ENCODE peak calls at places on chromosomes 11 and 22, in seven cellular contexts. One of them, this sample, is unnamed.

GRCh38 chr22:39434243-39434653 is 22.6 kb upstream of the MGAT3 start:
- DNase-seq in brain microvascular endothelial cell: peak
- DNase-seq in fibroblast of the aortic adventitia: no peak
- DNase-seq in dorsolateral prefrontal cortex: peak
- DNase-seq in cardiac muscle cell: no peak
- DNase-seq in hepatocyte: no peak
- DNase-seq in colonic mucosa: no peak
- DNase-seq in this sample: no peak

GRCh38 chr11:92322225-92322624 is 97.6 kb downstream of the FAT3 start:
- DNase-seq in brain microvascular endothelial cell: peak
- DNase-seq in fibroblast of the aortic adventitia: no peak
- DNase-seq in dorsolateral prefrontal cortex: no peak
- DNase-seq in cardiac muscle cell: no peak
- DNase-seq in hepatocyte: no peak
- DNase-seq in colonic mucosa: no peak
- DNase-seq in this sample: peak

GRCh38 chr11:86440305-86440716 is 65.6 kb downstream of the CCDC81 start:
- DNase-seq in brain microvascular endothelial cell: peak
- DNase-seq in fibroblast of the aortic adventitia: peak
- DNase-seq in dorsolateral prefrontal cortex: no peak
- DNase-seq in cardiac muscle cell: no peak
- DNase-seq in hepatocyte: no peak
- DNase-seq in colonic mucosa: no peak
- DNase-seq in this sample: peak

GRCh38 chr11:118625976-118626375 is 18.6 kb downstream of the PHLDB1 start:
- DNase-seq in brain microvascular endothelial cell: no peak
- DNase-seq in fibroblast of the aortic adventitia: no peak
- DNase-seq in dorsolateral prefrontal cortex: no peak
- DNase-seq in cardiac muscle cell: no peak
- DNase-seq in hepatocyte: no peak
- DNase-seq in colonic mucosa: no peak
- DNase-seq in this sample: no peak

GRCh38 chr11:76836613-76837291 is 24.0 kb upstream of the ACER3 start:
- DNase-seq in brain microvascular endothelial cell: no peak
- DNase-seq in fibroblast of the aortic adventitia: no peak
- DNase-seq in dorsolateral prefrontal cortex: no peak
- DNase-seq in cardiac muscle cell: no peak
- DNase-seq in hepatocyte: no peak
- DNase-seq in colonic mucosa: peak
- DNase-seq in this sample: no peak

GRCh38 chr22:37242395-37242918 is 1.6 kb downstream of the RAC2 start:
- DNase-seq in brain microvascular endothelial cell: peak
- DNase-seq in fibroblast of the aortic adventitia: no peak
- DNase-seq in dorsolateral prefrontal cortex: no peak
- DNase-seq in cardiac muscle cell: no peak
- DNase-seq in hepatocyte: peak
- DNase-seq in colonic mucosa: peak
- DNase-seq in this sample: peak

GRCh38 chr11:66912361-66912760 is 45.8 kb downstream of the PC start:
- DNase-seq in brain microvascular endothelial cell: no peak
- DNase-seq in fibroblast of the aortic adventitia: no peak
- DNase-seq in dorsolateral prefrontal cortex: no peak
- DNase-seq in cardiac muscle cell: no peak
- DNase-seq in hepatocyte: no peak
- DNase-seq in colonic mucosa: no peak
- DNase-seq in this sample: no peak

GRCh38 chr11:133491680-133492383 is 40.5 kb downstream of the OPCML start:
- DNase-seq in brain microvascular endothelial cell: no peak
- DNase-seq in fibroblast of the aortic adventitia: no peak
- DNase-seq in dorsolateral prefrontal cortex: no peak
- DNase-seq in cardiac muscle cell: peak
- DNase-seq in hepatocyte: no peak
- DNase-seq in colonic mucosa: no peak
- DNase-seq in this sample: no peak

GRCh38 chr11:119419834-119420492 is 3.0 kb downstream of the THY1 start:
- DNase-seq in brain microvascular endothelial cell: no peak
- DNase-seq in fibroblast of the aortic adventitia: no peak
- DNase-seq in dorsolateral prefrontal cortex: no peak
- DNase-seq in cardiac muscle cell: no peak
- DNase-seq in hepatocyte: no peak
- DNase-seq in colonic mucosa: no peak
- DNase-seq in this sample: no peak

GRCh38 chr22:39309881-39310714 is 9.3 kb downstream of the RPL3 start:
- DNase-seq in brain microvascular endothelial cell: peak
- DNase-seq in fibroblast of the aortic adventitia: peak
- DNase-seq in dorsolateral prefrontal cortex: no peak
- DNase-seq in cardiac muscle cell: no peak
- DNase-seq in hepatocyte: no peak
- DNase-seq in colonic mucosa: no peak
- DNase-seq in this sample: peak

GRCh38 chr11:7488681-7489080 is 3.4 kb downstream of the OLFML1 start:
- DNase-seq in brain microvascular endothelial cell: no peak
- DNase-seq in fibroblast of the aortic adventitia: peak
- DNase-seq in dorsolateral prefrontal cortex: no peak
- DNase-seq in cardiac muscle cell: no peak
- DNase-seq in hepatocyte: no peak
- DNase-seq in colonic mucosa: no peak
- DNase-seq in this sample: no peak

GRCh38 chr22:37806409-37807338 is 1.1 kb upstream of the GCAT start:
- DNase-seq in brain microvascular endothelial cell: no peak
- DNase-seq in fibroblast of the aortic adventitia: peak
- DNase-seq in dorsolateral prefrontal cortex: no peak
- DNase-seq in cardiac muscle cell: peak
- DNase-seq in hepatocyte: peak
- DNase-seq in colonic mucosa: peak
- DNase-seq in this sample: peak

GRCh38 chr22:45584121-45584570 is 81.5 kb downstream of the FBLN1 start:
- DNase-seq in brain microvascular endothelial cell: no peak
- DNase-seq in fibroblast of the aortic adventitia: peak
- DNase-seq in dorsolateral prefrontal cortex: peak
- DNase-seq in cardiac muscle cell: no peak
- DNase-seq in hepatocyte: no peak
- DNase-seq in colonic mucosa: no peak
- DNase-seq in this sample: peak

GRCh38 chr11:107916671-107917241 is 11.5 kb upstream of the RAB39A start:
- DNase-seq in brain microvascular endothelial cell: no peak
- DNase-seq in fibroblast of the aortic adventitia: peak
- DNase-seq in dorsolateral prefrontal cortex: no peak
- DNase-seq in cardiac muscle cell: peak
- DNase-seq in hepatocyte: peak
- DNase-seq in colonic mucosa: peak
- DNase-seq in this sample: peak

GRCh38 chr11:60946601-60947265 is 5.2 kb downstream of the SLC15A3 start:
- DNase-seq in brain microvascular endothelial cell: no peak
- DNase-seq in fibroblast of the aortic adventitia: no peak
- DNase-seq in dorsolateral prefrontal cortex: no peak
- DNase-seq in cardiac muscle cell: no peak
- DNase-seq in hepatocyte: no peak
- DNase-seq in colonic mucosa: no peak
- DNase-seq in this sample: no peak

GRCh38 chr11:46343520-46343919 is 3.7 kb upstream of the DGKZ start:
- DNase-seq in brain microvascular endothelial cell: no peak
- DNase-seq in fibroblast of the aortic adventitia: no peak
- DNase-seq in dorsolateral prefrontal cortex: no peak
- DNase-seq in cardiac muscle cell: no peak
- DNase-seq in hepatocyte: no peak
- DNase-seq in colonic mucosa: no peak
- DNase-seq in this sample: no peak

GRCh38 chr11:118856314-118856713 is 27.4 kb upstream of the CXCR5 start:
- DNase-seq in brain microvascular endothelial cell: no peak
- DNase-seq in fibroblast of the aortic adventitia: no peak
- DNase-seq in dorsolateral prefrontal cortex: no peak
- DNase-seq in cardiac muscle cell: no peak
- DNase-seq in hepatocyte: no peak
- DNase-seq in colonic mucosa: no peak
- DNase-seq in this sample: no peak

GRCh38 chr11:67465190-67465522 is 3.9 kb downstream of the TMEM134 start:
- DNase-seq in brain microvascular endothelial cell: no peak
- DNase-seq in fibroblast of the aortic adventitia: no peak
- DNase-seq in dorsolateral prefrontal cortex: no peak
- DNase-seq in cardiac muscle cell: no peak
- DNase-seq in hepatocyte: peak
- DNase-seq in colonic mucosa: peak
- DNase-seq in this sample: no peak

GRCh38 chr11:57536947-57537654 is at the start of gene SMTNL1:
- DNase-seq in brain microvascular endothelial cell: no peak
- DNase-seq in fibroblast of the aortic adventitia: no peak
- DNase-seq in dorsolateral prefrontal cortex: no peak
- DNase-seq in cardiac muscle cell: no peak
- DNase-seq in hepatocyte: no peak
- DNase-seq in colonic mucosa: no peak
- DNase-seq in this sample: no peak

GRCh38 chr11:119506436-119506835 is 83.5 kb upstream of the THY1 start:
- DNase-seq in brain microvascular endothelial cell: no peak
- DNase-seq in fibroblast of the aortic adventitia: peak
- DNase-seq in dorsolateral prefrontal cortex: no peak
- DNase-seq in cardiac muscle cell: no peak
- DNase-seq in hepatocyte: no peak
- DNase-seq in colonic mucosa: no peak
- DNase-seq in this sample: peak

GRCh38 chr11:77400775-77401469 is 73.0 kb downstream of the PAK1 start:
- DNase-seq in brain microvascular endothelial cell: no peak
- DNase-seq in fibroblast of the aortic adventitia: no peak
- DNase-seq in dorsolateral prefrontal cortex: no peak
- DNase-seq in cardiac muscle cell: no peak
- DNase-seq in hepatocyte: no peak
- DNase-seq in colonic mucosa: no peak
- DNase-seq in this sample: no peak

DNA sequence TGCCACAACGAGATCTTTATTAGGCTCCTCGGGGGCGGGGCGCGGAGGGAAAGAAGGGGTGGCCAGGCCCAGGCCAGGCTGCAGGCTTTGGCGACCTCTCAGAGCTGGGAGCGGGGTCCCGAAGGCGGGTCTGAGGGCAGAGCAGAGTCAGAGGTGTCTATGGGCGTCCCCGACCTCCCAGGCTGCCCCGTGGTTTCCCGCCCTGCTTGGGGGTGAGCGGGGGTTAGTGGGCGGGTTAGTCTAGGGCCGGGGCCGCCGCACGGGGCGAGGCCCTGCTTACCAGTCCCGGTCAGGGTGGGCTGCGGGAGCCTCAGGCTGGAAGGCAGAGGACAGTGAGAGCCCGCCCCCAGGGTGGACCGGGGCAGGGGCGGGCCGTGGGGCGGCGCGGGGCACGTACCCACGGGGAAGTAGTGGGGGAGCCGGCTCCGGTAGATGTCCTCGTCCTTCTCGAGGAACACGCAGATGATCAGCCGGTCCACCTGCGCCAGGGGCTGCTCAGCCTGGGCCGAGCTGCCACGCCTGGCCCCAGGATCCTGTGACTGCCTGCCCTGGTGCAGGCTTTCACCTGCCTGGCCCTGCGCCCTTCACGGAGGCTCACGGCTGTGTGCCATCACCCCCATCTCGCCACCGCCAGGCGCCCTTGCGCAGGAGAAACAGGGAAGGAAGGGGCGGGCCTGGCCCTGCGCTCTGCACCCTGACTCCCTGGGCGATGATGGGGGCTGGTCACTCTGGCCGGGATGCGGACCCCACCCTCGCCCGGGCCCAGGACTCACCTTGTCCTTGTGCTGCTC is 12.5 kb downstream of the OTUB1 start:
- DNase-seq in brain microvascular endothelial cell: no peak
- DNase-seq in fibroblast of the aortic adventitia: no peak
- DNase-seq in dorsolateral prefrontal cortex: no peak
- DNase-seq in cardiac muscle cell: no peak
- DNase-seq in hepatocyte: no peak
- DNase-seq in colonic mucosa: no peak
- DNase-seq in this sample: no peak
- TF ChIP-seq CTCF in brain microvascular endothelial cell: no peak
- TF ChIP-seq CTCF in fibroblast of the aortic adventitia: no peak
- TF ChIP-seq CTCF in dorsolateral prefrontal cortex: no peak
- TF ChIP-seq CTCF in cardiac muscle cell: no peak
- TF ChIP-seq CTCF in hepatocyte: no peak
- TF ChIP-seq CTCF in colonic mucosa: no peak
- TF ChIP-seq CTCF in this sample: no peak

DNA sequence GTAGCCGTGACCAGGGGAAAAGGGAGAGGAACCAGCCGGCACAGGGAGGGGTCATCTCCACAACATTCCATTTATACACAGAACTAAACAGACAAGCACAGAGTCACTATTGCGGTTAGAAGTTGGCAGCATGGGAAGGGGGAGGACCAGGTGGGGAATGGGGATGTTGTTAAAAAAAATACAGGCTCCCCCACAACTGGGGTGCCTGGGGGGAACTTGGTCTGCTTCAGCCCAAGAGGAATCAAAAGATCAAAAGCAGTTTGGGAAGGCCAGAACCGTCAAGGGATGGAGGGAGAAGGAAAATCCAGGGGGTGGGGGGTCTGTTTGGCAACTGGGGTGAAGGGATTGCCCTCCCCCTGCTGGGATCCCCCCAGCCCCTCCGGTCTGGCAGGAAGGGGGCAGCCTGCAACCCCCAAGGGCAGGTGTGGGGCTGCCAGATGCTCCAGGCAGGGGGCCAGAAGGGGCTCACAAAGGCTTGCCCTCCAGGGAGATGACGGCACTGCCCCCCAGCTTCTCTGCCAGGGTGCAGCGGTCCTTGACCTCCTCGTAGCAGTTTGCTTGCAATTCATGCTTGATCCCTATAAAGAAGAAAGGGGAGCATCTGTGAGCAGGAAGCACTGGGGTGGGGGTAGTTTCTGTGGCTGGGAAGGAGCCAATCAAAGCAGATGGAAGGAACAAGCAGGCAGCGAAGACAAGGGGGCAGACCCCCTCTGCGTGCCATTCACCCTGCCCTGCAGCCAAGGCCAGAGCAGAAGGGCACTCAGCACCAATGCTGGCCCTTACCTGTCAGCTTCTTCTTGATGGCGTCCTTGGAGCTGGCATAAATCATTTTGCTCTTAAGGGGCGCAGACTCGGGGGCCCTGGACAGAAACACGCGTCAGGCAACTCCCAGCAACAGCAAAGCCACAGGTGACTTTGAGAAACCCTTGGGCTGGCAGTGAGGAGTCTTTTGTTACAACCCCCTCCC is 2.8 kb downstream of the CFL1 start:
- DNase-seq in brain microvascular endothelial cell: no peak
- DNase-seq in fibroblast of the aortic adventitia: no peak
- DNase-seq in dorsolateral prefrontal cortex: no peak
- DNase-seq in cardiac muscle cell: no peak
- DNase-seq in hepatocyte: no peak
- DNase-seq in colonic mucosa: peak
- DNase-seq in this sample: no peak
- H3K4me3 ChIP-seq in brain microvascular endothelial cell: peak
- H3K4me3 ChIP-seq in fibroblast of the aortic adventitia: peak
- H3K4me3 ChIP-seq in dorsolateral prefrontal cortex: no peak
- H3K4me3 ChIP-seq in cardiac muscle cell: no peak
- H3K4me3 ChIP-seq in hepatocyte: no peak
- H3K4me3 ChIP-seq in colonic mucosa: peak
- H3K4me3 ChIP-seq in this sample: no peak

GRCh38 chr11:84564867-84565184 is 1062.3 kb downstream of the DLG2 start:
- DNase-seq in brain microvascular endothelial cell: no peak
- DNase-seq in fibroblast of the aortic adventitia: no peak
- DNase-seq in dorsolateral prefrontal cortex: no peak
- DNase-seq in cardiac muscle cell: no peak
- DNase-seq in hepatocyte: no peak
- DNase-seq in colonic mucosa: no peak
- DNase-seq in this sample: no peak
- TF ChIP-seq CTCF in brain microvascular endothelial cell: no peak
- TF ChIP-seq CTCF in fibroblast of the aortic adventitia: no peak
- TF ChIP-seq CTCF in dorsolateral prefrontal cortex: no peak
- TF ChIP-seq CTCF in cardiac muscle cell: no peak
- TF ChIP-seq CTCF in hepatocyte: no peak
- TF ChIP-seq CTCF in colonic mucosa: no peak
- TF ChIP-seq CTCF in this sample: no peak

GRCh38 chr22:41949297-41949965 is 2.5 kb upstream of the CENPM start:
- DNase-seq in brain microvascular endothelial cell: no peak
- DNase-seq in fibroblast of the aortic adventitia: no peak
- DNase-seq in dorsolateral prefrontal cortex: no peak
- DNase-seq in cardiac muscle cell: no peak
- DNase-seq in hepatocyte: no peak
- DNase-seq in colonic mucosa: no peak
- DNase-seq in this sample: no peak
- H3K4me3 ChIP-seq in brain microvascular endothelial cell: no peak
- H3K4me3 ChIP-seq in fibroblast of the aortic adventitia: no peak
- H3K4me3 ChIP-seq in dorsolateral prefrontal cortex: no peak
- H3K4me3 ChIP-seq in cardiac muscle cell: no peak
- H3K4me3 ChIP-seq in hepatocyte: no peak
- H3K4me3 ChIP-seq in colonic mucosa: no peak
- H3K4me3 ChIP-seq in this sample: no peak

This sample was measured in fibroblast of villous mesenchyme.